ENCODE peak calls at places on chromosomes 12 and 14, in nine cellular contexts. D is iris pigment epithelial cell; J is activated T-cell treated with anti-CD3 and anti-CD28 coated beads, Interleukin-2, amount 50 U/mL, for 72 hours; V is T-helper 1 cell; R is GM20000; H is type B pancreatic cell; G is C1 segment of cervical spinal cord; C is T-helper 2 cell; O is neural progenitor cell. T is an unnamed sample.
A peak's percentile ranks its signal among the peaks of the same experiment; 100 is the strongest.

GRCh38 chr14:63922696-63923421 is 70.1 kb downstream of the SYNE2 start:
- DNase-seq in D (peak; percentile 88), J (no peak), V (no peak), R (no peak), H (no peak), G (no peak), C (no peak), O (no peak), T (no peak)

GRCh38 chr14:88554458-88555286 is at the start of gene PTPN21:
- DNase-seq in D (peak; percentile 71), J (peak; percentile 38), V (no peak), R (peak; percentile 68), H (peak; percentile 79), G (no peak), C (peak; percentile 26), O (peak; percentile 90), T (peak; percentile 77)

GRCh38 chr12:122199484-122200355 is 3.8 kb upstream of the B3GNT4 start:
- DNase-seq in D (no peak), J (no peak), V (no peak), R (no peak), H (no peak), G (no peak), C (no peak), O (no peak), T (no peak)

GRCh38 chr12:38159591-38160317 is 156.8 kb upstream of the ALG10B start:
- DNase-seq in D (no peak), J (no peak), V (no peak), R (no peak), H (no peak), G (no peak), C (no peak), O (no peak), T (no peak)

GRCh38 chr14:49774111-49774510 is 6.2 kb downstream of the KLHDC2 start:
- DNase-seq in D (no peak), J (no peak), V (no peak), R (no peak), H (no peak), G (no peak), C (no peak), O (no peak), T (no peak)

GRCh38 chr12:124518051-124518932 is 49.1 kb downstream of the NCOR2 start:
- DNase-seq in D (peak; percentile 99), J (no peak), V (no peak), R (no peak), H (peak; percentile 90), G (peak; percentile 71), C (no peak), O (peak; percentile 77), T (no peak)

GRCh38 chr12:10182662-10183061 is 3.8 kb downstream of the TMEM52B start:
- DNase-seq in D (peak; percentile 97), J (no peak), V (no peak), R (no peak), H (no peak), G (no peak), C (no peak), O (no peak), T (no peak)

GRCh38 chr12:76236640-76237039 is 111.6 kb downstream of the BBS10 start:
- DNase-seq in D (peak; percentile 79), J (no peak), V (no peak), R (no peak), H (no peak), G (no peak), C (no peak), O (no peak), T (no peak)

GRCh38 chr12:131105736-131106356 is 152.1 kb downstream of the ADGRD1 start:
- DNase-seq in D (no peak), J (peak; percentile 82), V (no peak), R (no peak), H (no peak), G (no peak), C (peak; percentile 92), O (no peak), T (peak; percentile 15)

GRCh38 chr12:63976902-63977395 is 132.4 kb downstream of the SRGAP1 start:
- DNase-seq in D (no peak), J (no peak), V (no peak), R (no peak), H (no peak), G (no peak), C (no peak), O (no peak), T (no peak)

GRCh38 chr14:106831322-106831720 is 1304.9 kb downstream of the TMEM121 start:
- DNase-seq in D (no peak), J (peak; percentile 78), V (peak; percentile 42), R (peak; percentile 45), H (no peak), G (no peak), C (peak; percentile 76), O (no peak), T (no peak)

GRCh38 chr12:4320287-4320858 is 640 bp upstream of the TIGAR start:
- DNase-seq in D (no peak), J (no peak), V (no peak), R (no peak), H (no peak), G (no peak), C (no peak), O (no peak), T (no peak)

GRCh38 chr14:88831285-88831684 is 6.8 kb downstream of the TTC8 start:
- DNase-seq in D (peak; percentile 75), J (no peak), V (no peak), R (no peak), H (no peak), G (no peak), C (no peak), O (no peak), T (no peak)

GRCh38 chr14:65098586-65098985 is 3.7 kb downstream of the MAX start:
- DNase-seq in D (peak; percentile 60), J (no peak), V (no peak), R (peak; percentile 53), H (no peak), G (no peak), C (peak; percentile 79), O (no peak), T (no peak)

GRCh38 chr14:50452979-50453705 is 56.5 kb upstream of the CDKL1 start:
- DNase-seq in D (peak; percentile 86), J (no peak), V (no peak), R (no peak), H (no peak), G (no peak), C (peak; percentile 39), O (no peak), T (no peak)

GRCh38 chr14:31029016-31029970 is 3.1 kb upstream of the STRN3 start:
- DNase-seq in D (no peak), J (no peak), V (no peak), R (no peak), H (no peak), G (no peak), C (peak; percentile 33), O (no peak), T (no peak)

GRCh38 chr12:99505805-99506204 is 141.7 kb upstream of the GARIN6 start:
- DNase-seq in D (no peak), J (no peak), V (no peak), R (no peak), H (no peak), G (no peak), C (no peak), O (no peak), T (no peak)

GRCh38 chr12:92199846-92200576 is 54.4 kb upstream of the BTG1 start:
- DNase-seq in D (peak; percentile 59), J (no peak), V (no peak), R (no peak), H (no peak), G (no peak), C (no peak), O (peak; percentile 18), T (no peak)

GRCh38 chr14:39666386-39666785 is 234.2 kb upstream of the FBXO33 start:
- DNase-seq in D (no peak), J (no peak), V (no peak), R (no peak), H (no peak), G (no peak), C (no peak), O (no peak), T (no peak)

GRCh38 chr12:49232940-49233841 is 31.7 kb upstream of the TUBA1C start:
- DNase-seq in D (peak; percentile 49), J (no peak), V (no peak), R (no peak), H (peak; percentile 74), G (no peak), C (no peak), O (peak; percentile 92), T (peak; percentile 71)

GRCh38 chr12:94925206-94925605 is 78.3 kb downstream of the NDUFA12 start:
- DNase-seq in D (no peak), J (no peak), V (no peak), R (no peak), H (no peak), G (no peak), C (no peak), O (no peak), T (no peak)

GRCh38 chr14:72450473-72451044 is 443.3 kb downstream of the DPF3 start:
- DNase-seq in D (no peak), J (no peak), V (no peak), R (no peak), H (no peak), G (no peak), C (no peak), O (no peak), T (no peak)

GRCh38 chr14:89651805-89652204 is 234.8 kb upstream of the FOXN3 start:
- DNase-seq in D (no peak), J (no peak), V (no peak), R (no peak), H (no peak), G (no peak), C (no peak), O (no peak), T (no peak)

GRCh38 chr12:101793401-101793800 is 37.4 kb downstream of the GNPTAB start:
- DNase-seq in D (peak; percentile 92), J (peak; percentile 7), V (no peak), R (peak; percentile 20), H (no peak), G (no peak), C (peak; percentile 55), O (no peak), T (no peak)

GRCh38 chr14:60905930-60906329 is 74.9 kb downstream of the TRMT5 start:
- DNase-seq in D (no peak), J (no peak), V (no peak), R (no peak), H (no peak), G (no peak), C (no peak), O (no peak), T (no peak)

GRCh38 chr14:51396222-51396815 is 156.3 kb downstream of the TMX1 start:
- DNase-seq in D (peak; percentile 97), J (no peak), V (no peak), R (no peak), H (no peak), G (no peak), C (no peak), O (no peak), T (no peak)

GRCh38 chr12:50024804-50025186 is 499 bp downstream of the RACGAP1 start:
- DNase-seq in D (peak; percentile 10), J (peak; percentile 16), V (no peak), R (no peak), H (no peak), G (no peak), C (peak; percentile 39), O (no peak), T (no peak)